ENCODE peak calls at places on chromosomes 13 and 19, in four cellular contexts. E is CD4-positive, CD25-positive, alpha-beta regulatory T cell; D is activated effector memory CD4-positive, alpha-beta T cell treated with Interleukin-2 at 50 U/mL for 16 hours; X is H54. R is an unnamed sample.

GRCh38 chr19:19615086-19615485 is 3.4 kb downstream of the PBX4 start:
- DNase-seq in E (no peak), X (no peak), D (peak), R (no peak)

GRCh38 chr13:36763322-36763721 is 55.7 kb upstream of the RFXAP start:
- DNase-seq in E (no peak), X (no peak), D (no peak), R (no peak)

GRCh38 chr19:13652810-13653590 is 111.3 kb upstream of the MRI1 start:
- DNase-seq in E (no peak), X (no peak), D (no peak), R (no peak)

GRCh38 chr13:101490400-101491015 is 38.0 kb downstream of the ITGBL1 start:
- DNase-seq in D (no peak), X (no peak), E (no peak), R (no peak)

GRCh38 chr13:34347784-34348573 is 530.0 kb downstream of the RFC3 start:
- DNase-seq in E (no peak), D (no peak), X (no peak), R (no peak)

GRCh38 chr19:42199440-42200115 is 17.9 kb downstream of the DEDD2 start:
- DNase-seq in E (peak), X (no peak), D (peak), R (peak)

GRCh38 chr19:16002380-16002779 is 53.6 kb downstream of the OR10H4 start:
- DNase-seq in D (no peak), X (no peak), E (no peak), R (no peak)

GRCh38 chr19:5308471-5309437 is 31.9 kb downstream of the PTPRS start:
- DNase-seq in E (no peak), D (no peak), X (no peak), R (no peak)

GRCh38 chr19:50518091-50519005 is 4.6 kb upstream of the ASPDH start:
- DNase-seq in X (no peak), D (no peak), E (no peak), R (no peak)

GRCh38 chr13:79637086-79637763 is 156.3 kb downstream of the NDFIP2 start:
- DNase-seq in X (no peak), E (no peak), D (no peak), R (no peak)

GRCh38 chr19:2540646-2541454 is 64.9 kb downstream of the GADD45B start:
- DNase-seq in D (no peak), E (no peak), X (peak), R (peak)

GRCh38 chr13:109974354-109974753 is 188.0 kb upstream of the IRS2 start:
- DNase-seq in X (no peak), E (no peak), D (no peak), R (no peak)

GRCh38 chr13:110376120-110376519 is 69.0 kb downstream of the COL4A2 start:
- DNase-seq in X (no peak), D (no peak), E (no peak), R (no peak)

GRCh38 chr19:37306383-37306963 is 64.4 kb upstream of the ZNF527 start:
- DNase-seq in X (no peak), D (no peak), E (no peak), R (no peak)

GRCh38 chr19:22263121-22263520 is 23.1 kb upstream of the ZNF729 start:
- DNase-seq in D (no peak), E (no peak), X (no peak), R (no peak)

GRCh38 chr19:16164222-16164890 is 9.0 kb downstream of the CIB3 start:
- DNase-seq in E (no peak), D (no peak), X (no peak), R (peak)

GRCh38 chr13:36862002-36862706 is 43.1 kb downstream of the RFXAP start:
- DNase-seq in D (no peak), E (no peak), X (no peak), R (no peak)

GRCh38 chr13:110414283-110414682 is 107.2 kb downstream of the COL4A2 start:
- DNase-seq in E (no peak), X (no peak), D (no peak), R (no peak)

GRCh38 chr19:47247308-47247990 is 8.9 kb upstream of the CCDC9 start:
- DNase-seq in E (peak), D (peak), X (no peak), R (peak)

GRCh38 chr19:45477713-45478453 is 10.1 kb downstream of the FOSB start:
- DNase-seq in E (no peak), D (no peak), X (no peak), R (no peak)

GRCh38 chr19:51372021-51372648 is 319 bp downstream of the NKG7 start:
- DNase-seq in X (no peak), D (no peak), E (no peak), R (no peak)

GRCh38 chr19:1313695-1314613 is 28.3 kb downstream of the EFNA2 start:
- DNase-seq in E (no peak), X (no peak), D (no peak), R (no peak)

GRCh38 chr13:33277946-33278345 is 7.6 kb downstream of the STARD13 start:
- DNase-seq in X (no peak), D (no peak), E (no peak), R (no peak)

GRCh38 chr13:28744091-28744536 is 25.3 kb upstream of the SLC46A3 start:
- DNase-seq in D (no peak), X (peak), E (no peak), R (no peak)

GRCh38 chr19:13684021-13684420 is 80.3 kb upstream of the MRI1 start:
- DNase-seq in X (no peak), D (no peak), E (no peak), R (no peak)

GRCh38 chr19:28934626-28935025 is 278.3 kb downstream of the UQCRFS1 start:
- DNase-seq in D (no peak), E (no peak), X (peak), R (no peak)

GRCh38 chr13:111503376-111503775 is 182.9 kb downstream of the TEX29 start:
- DNase-seq in X (no peak), E (no peak), D (no peak), R (no peak)

GRCh38 chr19:11496391-11497163 is 9.1 kb downstream of the ZNF653 start:
- DNase-seq in E (peak), D (peak), X (peak), R (peak)

GRCh38 chr19:12913871-12914690 is 5.0 kb downstream of the SYCE2 start:
- DNase-seq in X (no peak), D (peak), E (peak), R (no peak)

GRCh38 chr13:72170571-72170970 is 303.6 kb upstream of the DACH1 start:
- DNase-seq in D (no peak), E (no peak), X (no peak), R (no peak)

GRCh38 chr13:44819245-44819644 is 170.0 kb downstream of the NUFIP1 start:
- DNase-seq in X (peak), D (no peak), E (no peak), R (no peak)

GRCh38 chr13:22110368-22110767 is 439.5 kb downstream of the FGF9 start:
- DNase-seq in X (no peak), E (no peak), D (no peak), R (no peak)

GRCh38 chr19:45901432-45901903 is 945 bp downstream of the MYPOP start:
- DNase-seq in D (no peak), X (no peak), E (no peak), R (peak)

GRCh38 chr13:75220238-75220542 is 261.8 kb downstream of the TBC1D4 start:
- DNase-seq in E (no peak), X (no peak), D (no peak), R (no peak)

GRCh38 chr13:90719452-90719851 is 628.0 kb upstream of the MIR17HG start:
- DNase-seq in X (no peak), E (no peak), D (no peak), R (no peak)